ENCODE peak calls at places on chromosomes 13 and 19, in four cellular contexts. T, D, B and X are unnamed samples.

GRCh38 chr13:49927755-49928154 is 8.4 kb downstream of the SPRYD7 start:
- DNase-seq in D (no peak), T (no peak), B (peak), X (peak)

GRCh38 chr13:94546071-94546839 is 49.7 kb downstream of the TGDS start:
- DNase-seq in T (no peak), D (no peak), B (no peak), X (no peak)

GRCh38 chr13:40352385-40352778 is 314.1 kb downstream of the FOXO1 start:
- DNase-seq in B (no peak), T (no peak), D (no peak), X (peak)

GRCh38 chr19:29714371-29714952 is 599 bp downstream of the C19orf12 start:
- DNase-seq in B (no peak), T (no peak), D (no peak), X (peak)

GRCh38 chr13:38141792-38142191 is 207.9 kb upstream of the UFM1 start:
- DNase-seq in B (no peak), T (no peak), D (no peak), X (no peak)

GRCh38 chr13:49629196-49629938 is 1.1 kb downstream of the ARL11 start:
- DNase-seq in T (no peak), D (no peak), B (no peak), X (no peak)

GRCh38 chr19:2237051-2237868 is 636 bp downstream of the SF3A2 start:
- DNase-seq in D (no peak), B (no peak), T (no peak), X (no peak)

GRCh38 chr13:98834254-98834960 is 81.9 kb upstream of the SLC15A1 start:
- DNase-seq in D (no peak), B (no peak), T (no peak), X (peak)

GRCh38 chr13:75432811-75433244 is 49.1 kb downstream of the TBC1D4 start:
- DNase-seq in D (no peak), B (no peak), T (no peak), X (no peak)

GRCh38 chr19:50039968-50040367 is 14.2 kb downstream of the ZNF473 start:
- DNase-seq in D (no peak), B (peak), T (no peak), X (no peak)

GRCh38 chr19:34096020-34096915 is 76.0 kb upstream of the LSM14A start:
- DNase-seq in D (peak), T (peak), B (peak), X (peak)

GRCh38 chr19:50042363-50043024 is 16.7 kb downstream of the ZNF473 start:
- DNase-seq in T (no peak), B (no peak), D (no peak), X (no peak)

GRCh38 chr13:42272776-42273175 is 824 bp downstream of the AKAP11 start:
- DNase-seq in T (no peak), D (no peak), B (no peak), X (no peak)

GRCh38 chr19:28500982-28501633 is 711.8 kb downstream of the UQCRFS1 start:
- DNase-seq in T (no peak), D (no peak), B (no peak), X (no peak)

GRCh38 chr13:97278395-97279078 is 56.4 kb downstream of the MBNL2 start:
- DNase-seq in T (no peak), B (no peak), D (no peak), X (peak)

GRCh38 chr13:113786262-113786841 is 27.3 kb downstream of the TMEM255B start:
- DNase-seq in D (no peak), T (peak), B (peak), X (peak)

GRCh38 chr19:51541458-51542357 is 10.2 kb upstream of the SIGLEC6 start:
- DNase-seq in D (no peak), T (no peak), B (no peak), X (no peak)

GRCh38 chr13:78603240-78603947 is at the start of gene POU4F1:
- DNase-seq in D (no peak), B (peak), T (no peak), X (no peak)

GRCh38 chr13:70189981-70190380 is 81.7 kb upstream of the KLHL1 start:
- DNase-seq in T (no peak), B (no peak), D (no peak), X (no peak)

GRCh38 chr13:96958286-96958891 is 35.9 kb downstream of the OXGR1 start:
- DNase-seq in T (no peak), B (peak), D (peak), X (peak)

GRCh38 chr19:55614711-55615552 is 9.4 kb downstream of the ZNF784 start:
- DNase-seq in B (no peak), D (no peak), T (no peak), X (no peak)

GRCh38 chr13:49441846-49442245 is 2.0 kb downstream of the CAB39L start:
- DNase-seq in D (no peak), T (no peak), B (peak), X (peak)

GRCh38 chr13:21717817-21718216 is 46.9 kb downstream of the FGF9 start:
- DNase-seq in B (no peak), T (no peak), D (no peak), X (no peak)

GRCh38 chr13:113152894-113153809 is 5.3 kb upstream of the PROZ start:
- DNase-seq in T (no peak), D (no peak), B (no peak), X (peak)

GRCh38 chr13:23672616-23673015 is 102.4 kb downstream of the TNFRSF19 start:
- DNase-seq in T (no peak), D (no peak), B (peak), X (no peak)

GRCh38 chr19:46133101-46133627 is 8.7 kb upstream of the IGFL3 start:
- DNase-seq in D (peak), T (peak), B (peak), X (peak)

GRCh38 chr13:42905542-42905941 is 86.5 kb downstream of the EPSTI1 start:
- DNase-seq in D (no peak), T (no peak), B (no peak), X (no peak)

GRCh38 chr19:49983645-49984229 is 22.8 kb upstream of the SIGLEC11 start:
- DNase-seq in T (no peak), D (no peak), B (peak), X (peak)

GRCh38 chr19:47637550-47637949 is 28.6 kb downstream of the BICRA start:
- DNase-seq in T (no peak), D (no peak), B (no peak), X (peak)

GRCh38 chr19:17777840-17778620 is 16.9 kb upstream of the B3GNT3 start:
- DNase-seq in B (peak), D (no peak), T (no peak), X (peak)

GRCh38 chr13:33018886-33019285 is 2.7 kb downstream of the KL start:
- DNase-seq in T (no peak), D (no peak), B (no peak), X (no peak)

GRCh38 chr19:19260842-19261241 is 12.3 kb downstream of the TM6SF2 start:
- DNase-seq in T (no peak), B (no peak), D (no peak), X (no peak)

DNA sequence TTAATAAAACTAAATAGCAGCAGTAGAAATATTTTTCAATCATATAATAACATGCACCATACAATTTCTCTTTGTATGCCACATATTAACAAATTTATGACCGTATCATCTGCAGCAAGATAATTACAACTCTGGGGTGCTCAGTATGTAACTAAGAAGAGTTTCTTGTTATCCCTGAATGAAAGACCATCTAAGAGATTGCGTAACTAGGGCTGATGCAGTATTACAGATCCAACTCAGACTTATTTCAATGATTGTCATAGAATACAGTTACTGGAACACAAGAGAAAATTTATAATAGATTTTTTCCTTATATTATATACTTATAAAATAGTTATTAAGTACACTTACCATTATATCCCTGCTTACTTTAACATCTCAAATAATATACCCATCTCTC is 305.1 kb downstream of the SLITRK1 start:
- DNase-seq in D (no peak), B (no peak), T (no peak), X (no peak)
- H3K4me3 ChIP-seq in D (no peak), B (no peak), T (no peak), X (no peak)

GRCh38 chr19:40907968-40908735 is 26.1 kb upstream of the CYP2A7 start:
- DNase-seq in D (no peak), B (no peak), T (no peak), X (no peak)
- H3K4me3 ChIP-seq in D (no peak), B (no peak), T (no peak), X (peak)

GRCh38 chr13:20175406-20175794 is 14.5 kb upstream of the GJA3 start:
- DNase-seq in D (no peak), T (no peak), B (no peak), X (no peak)
- H3K4me3 ChIP-seq in D (no peak), T (no peak), B (no peak), X (no peak)

GRCh38 chr19:38013913-38014575 is 107.0 kb downstream of the SIPA1L3 start:
- DNase-seq in B (no peak), T (no peak), D (no peak), X (no peak)
- H3K4me3 ChIP-seq in B (no peak), T (no peak), D (no peak), X (no peak)

DNA sequence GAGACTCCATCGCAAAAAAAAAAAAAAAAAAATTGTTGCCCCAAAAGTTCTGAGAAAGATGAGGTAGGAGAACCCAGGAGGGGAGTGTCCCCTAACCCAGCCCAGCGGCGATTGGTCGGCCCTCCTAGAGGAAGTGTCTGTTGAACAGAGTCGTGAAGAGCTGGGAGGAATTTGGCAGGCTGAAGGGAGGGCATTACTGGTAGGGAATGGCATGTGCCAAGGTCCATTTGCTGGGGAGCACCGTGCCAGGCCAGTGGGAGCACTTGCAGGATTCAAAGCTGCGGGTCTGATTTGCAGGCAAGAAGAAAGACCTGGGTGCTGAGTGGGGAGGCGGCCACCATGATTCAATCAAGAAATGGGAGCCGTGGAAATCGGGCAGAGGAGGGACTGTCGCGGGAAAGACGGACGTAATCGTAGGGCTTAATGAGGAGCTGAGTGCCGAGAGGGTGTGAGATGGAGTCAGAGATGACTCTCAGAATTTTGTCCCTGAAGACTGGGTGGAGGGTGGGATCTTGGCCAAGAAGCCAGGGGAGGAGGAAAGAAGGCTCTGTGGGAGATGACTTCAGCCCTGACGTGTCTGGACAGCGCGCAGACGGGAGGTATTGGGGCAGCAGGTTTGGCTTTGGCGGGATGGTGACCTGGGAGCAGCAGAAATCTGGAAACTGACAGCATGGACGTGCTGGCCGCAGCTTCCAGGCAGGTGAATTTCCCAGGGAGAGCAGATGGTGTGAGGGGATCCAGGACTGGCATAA is 15.4 kb downstream of the CERS4 start:
- DNase-seq in B (no peak), D (no peak), T (no peak), X (no peak)
- H3K4me3 ChIP-seq in B (no peak), D (no peak), T (no peak), X (no peak)